ENCODE peak calls at places on chromosomes 12 and 14, in ten cellular contexts. S, Y, X, A, G, F, K, U, Q and M are unnamed samples.

GRCh38 chr12:108214486-108214885 is 85.4 kb downstream of the WSCD2 start:
- DNase-seq in A (peak), G (no peak), Q (peak), F (peak), K (peak), X (no peak), Y (no peak), S (no peak), U (peak), M (no peak)

GRCh38 chr12:108565976-108566375 is 3.6 kb downstream of the ISCU start:
- DNase-seq in U (peak), X (no peak), S (peak), G (peak), F (no peak), K (peak), A (peak), Q (peak), Y (peak), M (no peak)

GRCh38 chr12:18850752-18851151 is 112.8 kb downstream of the CAPZA3 start:
- DNase-seq in K (no peak), U (no peak), X (no peak), Q (no peak), S (no peak), F (no peak), Y (no peak), A (no peak), G (no peak), M (no peak)

GRCh38 chr12:72632286-72632685 is 360.1 kb downstream of the TRHDE start:
- DNase-seq in U (no peak), Q (no peak), A (no peak), G (no peak), S (no peak), F (no peak), X (no peak), K (no peak), Y (no peak), M (no peak)

GRCh38 chr14:100841445-100842403 is 15.8 kb downstream of the MEG3 start:
- DNase-seq in S (no peak), G (no peak), Q (no peak), Y (no peak), K (no peak), A (no peak), U (no peak), F (no peak), X (no peak), M (peak)

GRCh38 chr14:75906680-75907280 is 75.0 kb downstream of the TGFB3 start:
- DNase-seq in F (peak), A (peak), G (peak), S (peak), Q (peak), U (peak), Y (no peak), K (peak), X (no peak), M (no peak)

GRCh38 chr12:71166869-71167268 is 9.1 kb upstream of the TSPAN8 start:
- DNase-seq in U (no peak), A (no peak), S (no peak), F (no peak), K (no peak), G (no peak), Q (no peak), X (no peak), Y (no peak), M (no peak)

GRCh38 chr14:65151329-65152010 is 49.2 kb upstream of the MAX start:
- DNase-seq in G (no peak), X (no peak), S (no peak), U (no peak), F (no peak), Y (no peak), A (no peak), Q (no peak), K (no peak), M (no peak)

GRCh38 chr12:2648406-2648805 is 146.4 kb upstream of the FKBP4 start:
- DNase-seq in Y (peak), Q (no peak), F (no peak), A (no peak), S (no peak), U (no peak), X (peak), G (no peak), K (no peak), M (no peak)

GRCh38 chr12:27498159-27498558 is 25.8 kb upstream of the PPFIBP1 start:
- DNase-seq in A (no peak), Q (no peak), U (no peak), G (no peak), S (no peak), X (no peak), K (no peak), F (no peak), Y (no peak), M (no peak)

GRCh38 chr12:132402831-132403416 is 73.5 kb upstream of the GALNT9 start:
- DNase-seq in G (no peak), Y (peak), K (no peak), A (no peak), U (no peak), S (no peak), X (no peak), F (no peak), Q (no peak), M (peak)

GRCh38 chr12:13784504-13784903 is 196.9 kb downstream of the GRIN2B start:
- DNase-seq in S (no peak), U (no peak), F (no peak), A (no peak), G (no peak), Y (no peak), Q (no peak), X (no peak), K (no peak), M (no peak)

GRCh38 chr12:752673-753400 is 458 bp downstream of the WNK1 start:
- DNase-seq in K (peak), S (peak), Y (no peak), A (no peak), G (no peak), F (peak), Q (peak), X (peak), U (peak), M (no peak)

GRCh38 chr14:103104654-103105511 is 10.4 kb downstream of the EXOC3L4 start:
- DNase-seq in S (peak), K (peak), A (no peak), F (peak), Q (peak), X (no peak), Y (no peak), G (peak), U (peak), M (no peak)

GRCh38 chr12:60308366-60309000 is 712.7 kb downstream of the SLC16A7 start:
- DNase-seq in K (no peak), G (no peak), A (no peak), S (no peak), F (no peak), X (no peak), Q (peak), Y (no peak), U (no peak), M (no peak)

GRCh38 chr12:103144278-103144677 is 186.8 kb downstream of the ASCL1 start:
- DNase-seq in Y (no peak), K (no peak), G (no peak), Q (no peak), F (no peak), A (no peak), U (no peak), S (no peak), X (no peak), M (no peak)

GRCh38 chr14:32472512-32473472 is 143.7 kb downstream of the AKAP6 start:
- DNase-seq in S (no peak), K (peak), U (no peak), X (no peak), G (no peak), Q (peak), Y (no peak), F (no peak), A (no peak), M (no peak)

GRCh38 chr12:46108721-46109120 is 118.3 kb upstream of the SCAF11 start:
- DNase-seq in G (no peak), Y (no peak), X (no peak), S (no peak), Q (no peak), A (no peak), U (no peak), K (no peak), F (no peak), M (no peak)

GRCh38 chr12:115225845-115226244 is 541.9 kb upstream of the TBX3 start:
- DNase-seq in Q (no peak), A (no peak), K (no peak), S (no peak), X (no peak), G (no peak), Y (no peak), F (no peak), U (no peak), M (no peak)